ENCODE peak calls at places on chromosomes 11 and 22, in four cellular contexts. D is heart left ventricle, L is HAP-1, E is GM23338. O is an unnamed sample. For H3K4me1, the result is how much of the 10 kb centered on the place peaks cover.

GRCh38 chr22:36725366-36726006 is 21.9 kb upstream of the CACNG2 start:
- DNase-seq in D (no peak), L (no peak), E (no peak), O (no peak)

GRCh38 chr11:61682093-61682732 is 2.0 kb downstream of the DAGLA start:
- DNase-seq in D (peak), L (no peak), E (no peak), O (no peak)

GRCh38 chr11:44607324-44607962 is 42.0 kb downstream of the CD82 start:
- DNase-seq in D (no peak), L (no peak), E (no peak), O (no peak)

GRCh38 chr11:32884770-32885384 is 7.7 kb upstream of the QSER1 start:
- DNase-seq in D (no peak), L (peak), E (peak), O (no peak)

GRCh38 chr11:8768625-8769333 is 86.2 kb downstream of the RPL27A start:
- DNase-seq in D (no peak), L (no peak), E (no peak), O (peak)

GRCh38 chr22:50178871-50179869 is 6.5 kb upstream of the TRABD start:
- DNase-seq in D (no peak), L (no peak), E (no peak), O (no peak)

GRCh38 chr11:46380340-46381045 is 976 bp upstream of the MDK start:
- DNase-seq in D (peak), L (peak), E (peak), O (no peak)

GRCh38 chr11:70788247-70789022 is 390.1 kb downstream of the CTTN start:
- DNase-seq in D (no peak), L (no peak), E (no peak), O (peak)

GRCh38 chr22:42841444-42841843 is 15.6 kb downstream of the ARFGAP3 start:
- DNase-seq in D (no peak), L (no peak), E (no peak), O (no peak)

GRCh38 chr11:121721961-121722360 is 269.2 kb upstream of the SORL1-AS1 start:
- DNase-seq in D (no peak), L (no peak), E (no peak), O (no peak)

GRCh38 chr22:30078320-30079311 is 1.6 kb upstream of the HORMAD2 start:
- DNase-seq in D (no peak), L (no peak), E (peak), O (no peak)

GRCh38 chr11:15223318-15223717 is 108.6 kb downstream of the INSC start:
- DNase-seq in D (no peak), L (no peak), E (no peak), O (no peak)

GRCh38 chr11:32905028-32905667 is 12.5 kb downstream of the QSER1 start:
- DNase-seq in D (no peak), L (no peak), E (no peak), O (no peak)

GRCh38 chr11:1485504-1485885 is 1.1 kb downstream of the MOB2 start:
- DNase-seq in D (no peak), L (no peak), E (no peak), O (no peak)

GRCh38 chr22:50688448-50688847 is 15.8 kb downstream of the SHANK3 start:
- DNase-seq in D (peak), L (no peak), E (no peak), O (no peak)

GRCh38 chr11:27352781-27353180 is 10.2 kb downstream of the CCDC34 start:
- DNase-seq in D (no peak), L (no peak), E (peak), O (no peak)

GRCh38 chr11:10444725-10445286 is 10.3 kb upstream of the AMPD3 start:
- DNase-seq in D (no peak), L (no peak), E (no peak), O (no peak)

GRCh38 chr11:15707971-15708370 is 593.2 kb downstream of the INSC start:
- DNase-seq in D (no peak), L (no peak), E (peak), O (no peak)

GRCh38 chr11:118342503-118343161 is at the start of gene CD3D:
- DNase-seq in D (no peak), L (no peak), E (peak), O (no peak)

GRCh38 chr11:47380078-47380477 is 1.7 kb upstream of the SPI1 start:
- DNase-seq in D (no peak), L (no peak), E (no peak), O (no peak)

GRCh38 chr11:105899776-105900175 is 122.3 kb downstream of the MSANTD4 start:
- DNase-seq in D (no peak), L (no peak), E (no peak), O (no peak)

GRCh38 chr11:130705670-130706421 is 210.4 kb downstream of the SNX19 start:
- DNase-seq in D (no peak), L (no peak), E (no peak), O (no peak)

GRCh38 chr11:19499999-19500398 is 212.6 kb upstream of the NAV2 start:
- DNase-seq in D (no peak), L (no peak), E (no peak), O (no peak)

GRCh38 chr11:31487848-31488247 is 21.6 kb downstream of the IMMP1L start:
- DNase-seq in D (no peak), L (peak), E (peak), O (peak)

GRCh38 chr11:60498853-60499252 is 6.3 kb downstream of the MS4A12 start:
- DNase-seq in D (no peak), L (no peak), E (no peak), O (no peak)

GRCh38 chr11:34443136-34443535 is 4.4 kb downstream of the CAT start:
- DNase-seq in D (no peak), L (no peak), E (no peak), O (no peak)

GRCh38 chr22:50624347-50625130 is 3.4 kb downstream of the ARSA start:
- DNase-seq in D (no peak), L (no peak), E (no peak), O (no peak)

GRCh38 chr22:25008666-25009065 is 56.1 kb downstream of the KIAA1671 start:
- DNase-seq in D (no peak), L (no peak), E (no peak), O (no peak)

GRCh38 chr11:15222777-15223176 is 108.1 kb downstream of the INSC start:
- DNase-seq in D (no peak), L (no peak), E (no peak), O (no peak)

GRCh38 chr11:84714316-84714780 is 912.8 kb downstream of the DLG2 start:
- DNase-seq in D (peak), L (peak), E (peak), O (peak)

GRCh38 chr11:27447288-27447914 is 25.2 kb downstream of the LGR4 start:
- DNase-seq in D (no peak), L (no peak), E (no peak), O (no peak)

GRCh38 chr11:15943418-15944197 is 412.7 kb downstream of the SOX6 start:
- DNase-seq in D (no peak), L (no peak), E (no peak), O (no peak)

GRCh38 chr22:45205624-45205925 is 35.1 kb downstream of the KIAA0930 start:
- DNase-seq in D (no peak), L (no peak), E (no peak), O (no peak)

GRCh38 chr11:73201249-73201648 is 16.8 kb upstream of the P2RY2 start:
- DNase-seq in D (no peak), L (no peak), E (peak), O (no peak)

GRCh38 chr11:96091476-96091875 is 167.6 kb upstream of the MTMR2 start:
- DNase-seq in D (no peak), L (no peak), E (no peak), O (no peak)

GRCh38 chr11:86811637-86812321 is 11.4 kb downstream of the PRSS23 start:
- DNase-seq in D (no peak), L (no peak), E (peak), O (peak)

GRCh38 chr22:39240841-39241631 is 3.7 kb downstream of the PDGFB start:
- DNase-seq in D (peak), L (no peak), E (no peak), O (peak)
- H3K4me1 ChIP-seq in D (under half), L (under half), E (under half), O (half or more)

GRCh38 chr11:116611998-116612620 is 160.7 kb downstream of the BUD13 start:
- DNase-seq in D (no peak), L (no peak), E (no peak), O (no peak)
- H3K4me1 ChIP-seq in D (under half), L (under half), E (under half), O (under half)

DNA sequence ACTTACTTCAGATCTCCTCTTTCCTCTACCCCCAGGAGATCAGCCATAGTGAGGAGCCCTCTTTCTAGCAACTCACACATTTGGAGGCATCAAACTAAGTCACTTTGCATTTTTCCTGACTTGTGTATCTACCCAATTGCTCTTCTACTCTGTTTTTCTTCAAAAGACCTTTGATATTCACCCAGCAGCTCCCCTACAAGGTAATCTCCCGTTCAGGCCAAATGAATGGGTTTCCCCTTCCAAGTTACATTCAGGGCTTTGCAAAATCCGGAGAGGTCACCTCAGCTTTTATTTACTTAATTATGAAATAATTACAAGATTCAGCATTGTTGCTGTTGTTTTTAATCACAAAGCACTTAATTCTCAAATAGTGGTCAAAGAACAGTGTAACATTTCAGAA is 6.1 kb downstream of the LARGE1 start:
- DNase-seq in D (no peak), L (no peak), E (no peak), O (no peak)
- H3K4me1 ChIP-seq in D (under half), L (under half), E (half or more), O (under half)

GRCh38 chr11:68948948-68949347 is 31.8 kb downstream of the MRGPRD start:
- DNase-seq in D (no peak), L (no peak), E (no peak), O (no peak)

GRCh38 chr11:68948496-68948895 is 32.3 kb downstream of the MRGPRD start:
- DNase-seq in D (no peak), L (no peak), E (no peak), O (no peak)

GRCh38 chr11:68947151-68947550 is 33.6 kb downstream of the MRGPRD start:
- DNase-seq in D (peak), L (no peak), E (no peak), O (no peak)

GRCh38 chr11:68950268-68950667 is 30.5 kb downstream of the MRGPRD start:
- DNase-seq in D (no peak), L (no peak), E (peak), O (peak)

DNA sequence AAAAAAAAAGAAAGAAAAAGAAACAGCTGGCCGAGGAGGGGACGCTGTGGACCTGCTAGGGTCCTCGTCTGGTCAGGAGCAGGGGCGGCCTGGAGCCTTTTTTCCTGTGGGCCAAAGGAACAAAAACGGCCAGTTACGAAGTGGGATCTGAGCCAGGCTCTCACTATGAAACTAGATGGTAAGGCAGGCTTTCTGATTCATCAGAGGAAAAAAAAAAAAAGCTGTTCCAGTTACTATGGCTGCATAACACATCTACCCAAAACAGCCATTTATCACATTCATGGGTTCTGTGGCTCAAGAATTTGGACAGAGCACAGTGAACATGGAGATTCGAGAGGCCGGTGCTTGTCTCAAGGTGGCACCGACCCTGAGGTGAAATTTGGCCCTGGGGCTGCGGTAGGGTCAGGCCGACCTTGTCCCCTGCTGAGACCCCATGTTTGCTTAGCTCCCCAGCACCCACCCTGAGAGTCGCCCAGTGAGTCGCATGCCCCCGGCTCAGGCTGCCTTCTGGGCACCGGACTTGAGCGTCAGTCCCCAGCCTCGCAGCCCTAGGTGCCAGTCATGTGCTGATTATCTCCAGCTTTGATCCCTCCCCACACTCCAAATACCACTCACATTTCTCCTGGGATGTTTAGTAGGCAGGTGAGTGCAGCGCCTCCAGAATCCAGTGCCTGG is 34.2 kb downstream of the MRGPRD start:
- DNase-seq in D (peak), L (no peak), E (no peak), O (no peak)
- H3K4me1 ChIP-seq in D (under half), L (under half), E (under half), O (under half)

DNA sequence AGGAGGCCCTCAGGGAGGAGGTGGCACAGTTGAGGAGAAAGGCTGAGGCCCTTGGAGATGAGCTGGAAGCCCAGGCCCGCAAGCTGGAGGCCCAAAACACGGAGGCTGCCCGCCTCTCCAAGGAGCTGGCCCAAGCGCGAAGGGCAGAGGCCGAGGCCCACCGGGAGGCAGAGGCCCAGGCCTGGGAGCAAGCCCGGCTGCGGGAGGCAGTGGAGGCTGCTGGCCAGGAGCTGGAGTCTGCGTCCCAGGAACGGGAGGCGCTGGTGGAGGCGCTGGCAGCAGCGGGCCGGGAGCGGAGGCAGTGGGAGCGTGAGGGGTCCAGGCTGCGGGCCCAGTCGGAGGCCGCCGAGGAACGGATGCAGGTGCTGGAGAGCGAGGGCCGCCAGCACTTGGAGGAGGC is 4.7 kb downstream of the CCDC88B start:
- DNase-seq in D (no peak), L (no peak), E (no peak), O (no peak)
- H3K4me1 ChIP-seq in D (under half), L (under half), E (under half), O (under half)

GRCh38 chr11:128467041-128467440 is 120.3 kb downstream of the ETS1 start:
- DNase-seq in D (no peak), L (no peak), E (no peak), O (no peak)

GRCh38 chr11:128467610-128468041 is 119.7 kb downstream of the ETS1 start:
- DNase-seq in D (peak), L (no peak), E (no peak), O (peak)

GRCh38 chr11:128464878-128465277 is 122.5 kb downstream of the ETS1 start:
- DNase-seq in D (no peak), L (no peak), E (no peak), O (no peak)

GRCh38 chr11:128465531-128465930 is 121.8 kb downstream of the ETS1 start:
- DNase-seq in D (no peak), L (no peak), E (no peak), O (no peak)

GRCh38 chr11:128465946-128466688 is 121.2 kb downstream of the ETS1 start:
- DNase-seq in D (peak), L (no peak), E (no peak), O (no peak)
- H3K4me1 ChIP-seq in D (half or more), L (under half), E (under half), O (under half)

DNA sequence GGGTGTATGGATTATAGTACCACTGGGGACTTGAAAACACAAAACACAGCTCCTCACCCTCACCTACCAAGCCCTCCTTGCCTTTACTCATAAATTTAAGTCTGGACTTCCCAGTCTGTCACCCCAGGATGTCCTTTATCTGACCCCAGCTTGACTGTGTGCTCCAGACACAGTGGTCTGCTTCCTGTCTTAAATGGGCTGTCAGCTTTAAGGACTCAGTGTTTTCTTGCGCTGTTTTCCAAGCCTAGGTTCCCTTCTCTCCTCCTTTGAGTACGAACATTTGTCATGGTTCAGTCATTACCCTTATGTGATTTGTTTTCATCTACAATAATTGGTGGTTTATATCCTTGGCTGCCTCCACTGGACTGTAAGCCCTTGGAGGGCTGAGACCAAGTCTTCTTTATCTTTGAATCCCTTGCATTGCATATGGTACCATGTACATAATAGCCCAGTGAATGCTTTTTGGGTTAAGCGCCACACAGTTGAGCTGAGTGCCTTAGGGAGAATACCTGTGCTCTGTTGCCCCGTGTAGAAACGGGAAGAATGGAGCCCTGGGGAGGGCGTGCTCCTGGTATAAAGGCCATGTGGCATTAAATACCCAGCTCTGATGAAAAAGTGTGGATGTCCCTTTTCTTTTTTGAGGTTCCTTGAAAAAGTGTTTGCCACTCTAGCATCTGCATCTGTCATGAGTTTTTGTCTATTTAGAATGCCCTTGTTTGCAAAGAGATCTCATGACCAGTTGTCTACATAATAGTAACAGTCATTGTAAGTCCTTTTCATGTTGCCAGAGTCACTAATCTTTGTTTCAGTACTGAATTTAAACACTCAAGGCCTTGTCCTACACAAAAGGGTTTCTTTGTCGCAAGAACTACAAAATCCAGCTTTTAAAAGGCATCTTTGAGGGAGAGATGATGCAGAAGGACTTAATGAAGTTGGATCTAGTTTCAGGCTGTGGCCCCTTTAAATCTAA is 14.0 kb downstream of the PANX1 start:
- DNase-seq in D (no peak), L (peak), E (no peak), O (no peak)
- H3K4me1 ChIP-seq in D (under half), L (under half), E (half or more), O (under half)

O was measured in HCT116.